ENCODE peak calls at places on chromosomes 16 and 17, in eight cellular contexts. One of them, this sample, is unnamed.
A peak's percentile ranks its signal among the peaks of the same experiment; 100 is the strongest.

GRCh38 chr16:49482690-49483089 is 109.1 kb downstream of the C16orf78 start:
- DNase-seq in NCI-H2029: no peak
- DNase-seq in activated naive CD4-positive, alpha-beta T cell: no peak
- DNase-seq in NCI-H2171 treated with DMSO at 0.1 percent for 48 hours: peak; percentile 31
- DNase-seq in left ventricle myocardium inferior: no peak
- DNase-seq in colonic mucosa: no peak
- DNase-seq in thoracic aorta: no peak
- DNase-seq in stimulated activated naive CD4-positive, alpha-beta T cell: no peak
- DNase-seq in this sample: no peak

GRCh38 chr17:45946841-45947256 is 52.2 kb upstream of the STH start:
- DNase-seq in NCI-H2029: no peak
- DNase-seq in activated naive CD4-positive, alpha-beta T cell: no peak
- DNase-seq in NCI-H2171 treated with DMSO at 0.1 percent for 48 hours: no peak
- DNase-seq in left ventricle myocardium inferior: no peak
- DNase-seq in colonic mucosa: no peak
- DNase-seq in thoracic aorta: no peak
- DNase-seq in stimulated activated naive CD4-positive, alpha-beta T cell: no peak
- DNase-seq in this sample: no peak

GRCh38 chr17:29138991-29139682 is 41.1 kb downstream of the MYO18A start:
- DNase-seq in NCI-H2029: peak; percentile 35
- DNase-seq in activated naive CD4-positive, alpha-beta T cell: no peak
- DNase-seq in NCI-H2171 treated with DMSO at 0.1 percent for 48 hours: no peak
- DNase-seq in left ventricle myocardium inferior: peak; percentile 75
- DNase-seq in colonic mucosa: peak; percentile 46
- DNase-seq in thoracic aorta: no peak
- DNase-seq in stimulated activated naive CD4-positive, alpha-beta T cell: peak; percentile 24
- DNase-seq in this sample: no peak

GRCh38 chr17:2457913-2458312 is 53.8 kb downstream of the METTL16 start:
- DNase-seq in NCI-H2029: no peak
- DNase-seq in activated naive CD4-positive, alpha-beta T cell: no peak
- DNase-seq in NCI-H2171 treated with DMSO at 0.1 percent for 48 hours: no peak
- DNase-seq in left ventricle myocardium inferior: no peak
- DNase-seq in colonic mucosa: no peak
- DNase-seq in thoracic aorta: no peak
- DNase-seq in stimulated activated naive CD4-positive, alpha-beta T cell: no peak
- DNase-seq in this sample: no peak

GRCh38 chr16:48087639-48088038 is 68.2 kb downstream of the ABCC12 start:
- DNase-seq in NCI-H2029: no peak
- DNase-seq in activated naive CD4-positive, alpha-beta T cell: no peak
- DNase-seq in NCI-H2171 treated with DMSO at 0.1 percent for 48 hours: no peak
- DNase-seq in left ventricle myocardium inferior: peak; percentile 42
- DNase-seq in colonic mucosa: no peak
- DNase-seq in thoracic aorta: no peak
- DNase-seq in stimulated activated naive CD4-positive, alpha-beta T cell: no peak
- DNase-seq in this sample: no peak

GRCh38 chr16:27951752-27952151 is 111.8 kb downstream of the GSG1L start:
- DNase-seq in NCI-H2029: no peak
- DNase-seq in activated naive CD4-positive, alpha-beta T cell: no peak
- DNase-seq in NCI-H2171 treated with DMSO at 0.1 percent for 48 hours: no peak
- DNase-seq in left ventricle myocardium inferior: no peak
- DNase-seq in colonic mucosa: no peak
- DNase-seq in thoracic aorta: no peak
- DNase-seq in stimulated activated naive CD4-positive, alpha-beta T cell: no peak
- DNase-seq in this sample: no peak

GRCh38 chr16:66332599-66332998 is 33.9 kb upstream of the CDH5 start:
- DNase-seq in NCI-H2029: no peak
- DNase-seq in activated naive CD4-positive, alpha-beta T cell: no peak
- DNase-seq in NCI-H2171 treated with DMSO at 0.1 percent for 48 hours: no peak
- DNase-seq in left ventricle myocardium inferior: no peak
- DNase-seq in colonic mucosa: no peak
- DNase-seq in thoracic aorta: no peak
- DNase-seq in stimulated activated naive CD4-positive, alpha-beta T cell: no peak
- DNase-seq in this sample: no peak

GRCh38 chr17:62098623-62099231 is 33.6 kb upstream of the MED13 start:
- DNase-seq in NCI-H2029: no peak
- DNase-seq in activated naive CD4-positive, alpha-beta T cell: no peak
- DNase-seq in NCI-H2171 treated with DMSO at 0.1 percent for 48 hours: no peak
- DNase-seq in left ventricle myocardium inferior: no peak
- DNase-seq in colonic mucosa: no peak
- DNase-seq in thoracic aorta: no peak
- DNase-seq in stimulated activated naive CD4-positive, alpha-beta T cell: no peak
- DNase-seq in this sample: no peak

GRCh38 chr16:83137326-83137770 is 510.6 kb downstream of the CDH13 start:
- DNase-seq in NCI-H2029: no peak
- DNase-seq in activated naive CD4-positive, alpha-beta T cell: no peak
- DNase-seq in NCI-H2171 treated with DMSO at 0.1 percent for 48 hours: no peak
- DNase-seq in left ventricle myocardium inferior: no peak
- DNase-seq in colonic mucosa: peak; percentile 27
- DNase-seq in thoracic aorta: no peak
- DNase-seq in stimulated activated naive CD4-positive, alpha-beta T cell: no peak
- DNase-seq in this sample: no peak

GRCh38 chr17:21300601-21301571 is 16.4 kb downstream of the MAP2K3 start:
- DNase-seq in NCI-H2029: no peak
- DNase-seq in activated naive CD4-positive, alpha-beta T cell: no peak
- DNase-seq in NCI-H2171 treated with DMSO at 0.1 percent for 48 hours: no peak
- DNase-seq in left ventricle myocardium inferior: no peak
- DNase-seq in colonic mucosa: no peak
- DNase-seq in thoracic aorta: no peak
- DNase-seq in stimulated activated naive CD4-positive, alpha-beta T cell: no peak
- DNase-seq in this sample: no peak

GRCh38 chr16:67158637-67159600 is 790 bp downstream of the TRADD start:
- DNase-seq in NCI-H2029: no peak
- DNase-seq in activated naive CD4-positive, alpha-beta T cell: no peak
- DNase-seq in NCI-H2171 treated with DMSO at 0.1 percent for 48 hours: peak; percentile 32
- DNase-seq in left ventricle myocardium inferior: peak; percentile 36
- DNase-seq in colonic mucosa: peak; percentile 76
- DNase-seq in thoracic aorta: no peak
- DNase-seq in stimulated activated naive CD4-positive, alpha-beta T cell: peak; percentile 75
- DNase-seq in this sample: no peak

GRCh38 chr16:62965831-62966230 is 929.6 kb upstream of the CDH8 start:
- DNase-seq in NCI-H2029: no peak
- DNase-seq in activated naive CD4-positive, alpha-beta T cell: no peak
- DNase-seq in NCI-H2171 treated with DMSO at 0.1 percent for 48 hours: no peak
- DNase-seq in left ventricle myocardium inferior: no peak
- DNase-seq in colonic mucosa: no peak
- DNase-seq in thoracic aorta: no peak
- DNase-seq in stimulated activated naive CD4-positive, alpha-beta T cell: no peak
- DNase-seq in this sample: no peak

This sample was measured in foreskin keratinocyte.